ENCODE peak calls at places on chromosome 11, in eight cellular contexts. One of them, this sample, is unnamed.

GRCh38 chr11:69594481-69594880 is 46.5 kb upstream of the CCND1 start:
- DNase-seq in cardiac muscle cell: no peak
- DNase-seq in colonic mucosa: no peak
- DNase-seq in H1: no peak
- DNase-seq in cardiac fibroblast: no peak
- DNase-seq in astrocyte of the cerebellum: no peak
- DNase-seq in fibroblast of mammary gland: no peak
- DNase-seq in fibroblast of pulmonary artery: no peak
- DNase-seq in this sample: no peak

GRCh38 chr11:62352355-62353336 is 15.4 kb downstream of the ASRGL1 start:
- DNase-seq in cardiac muscle cell: no peak
- DNase-seq in colonic mucosa: no peak
- DNase-seq in H1: no peak
- DNase-seq in cardiac fibroblast: no peak
- DNase-seq in astrocyte of the cerebellum: no peak
- DNase-seq in fibroblast of mammary gland: no peak
- DNase-seq in fibroblast of pulmonary artery: no peak
- DNase-seq in this sample: peak; percentile 59

GRCh38 chr11:929405-929804 is 3.7 kb downstream of the AP2A2 start:
- DNase-seq in cardiac muscle cell: no peak
- DNase-seq in colonic mucosa: no peak
- DNase-seq in H1: no peak
- DNase-seq in cardiac fibroblast: no peak
- DNase-seq in astrocyte of the cerebellum: no peak
- DNase-seq in fibroblast of mammary gland: no peak
- DNase-seq in fibroblast of pulmonary artery: no peak
- DNase-seq in this sample: no peak

GRCh38 chr11:2211113-2211971 is 39.7 kb upstream of the TH start:
- DNase-seq in cardiac muscle cell: no peak
- DNase-seq in colonic mucosa: peak; percentile 78
- DNase-seq in H1: no peak
- DNase-seq in cardiac fibroblast: no peak
- DNase-seq in astrocyte of the cerebellum: no peak
- DNase-seq in fibroblast of mammary gland: no peak
- DNase-seq in fibroblast of pulmonary artery: no peak
- DNase-seq in this sample: no peak

GRCh38 chr11:17932472-17932871 is 80.4 kb downstream of the SERGEF start:
- DNase-seq in cardiac muscle cell: no peak
- DNase-seq in colonic mucosa: no peak
- DNase-seq in H1: no peak
- DNase-seq in cardiac fibroblast: no peak
- DNase-seq in astrocyte of the cerebellum: no peak
- DNase-seq in fibroblast of mammary gland: no peak
- DNase-seq in fibroblast of pulmonary artery: no peak
- DNase-seq in this sample: no peak

GRCh38 chr11:45724145-45724544 is 58.7 kb upstream of the CHST1 start:
- DNase-seq in cardiac muscle cell: no peak
- DNase-seq in colonic mucosa: no peak
- DNase-seq in H1: no peak
- DNase-seq in cardiac fibroblast: no peak
- DNase-seq in astrocyte of the cerebellum: no peak
- DNase-seq in fibroblast of mammary gland: no peak
- DNase-seq in fibroblast of pulmonary artery: no peak
- DNase-seq in this sample: no peak

GRCh38 chr11:10670099-10670498 is 23.5 kb downstream of the IRAG1 start:
- DNase-seq in cardiac muscle cell: no peak
- DNase-seq in colonic mucosa: no peak
- DNase-seq in H1: no peak
- DNase-seq in cardiac fibroblast: no peak
- DNase-seq in astrocyte of the cerebellum: no peak
- DNase-seq in fibroblast of mammary gland: no peak
- DNase-seq in fibroblast of pulmonary artery: no peak
- DNase-seq in this sample: no peak

GRCh38 chr11:720017-720641 is 14.1 kb downstream of the EPS8L2 start:
- DNase-seq in cardiac muscle cell: no peak
- DNase-seq in colonic mucosa: no peak
- DNase-seq in H1: no peak
- DNase-seq in cardiac fibroblast: no peak
- DNase-seq in astrocyte of the cerebellum: no peak
- DNase-seq in fibroblast of mammary gland: no peak
- DNase-seq in fibroblast of pulmonary artery: no peak
- DNase-seq in this sample: no peak

GRCh38 chr11:32671051-32671450 is 87.4 kb downstream of the EIF3M start:
- DNase-seq in cardiac muscle cell: peak; percentile 43
- DNase-seq in colonic mucosa: no peak
- DNase-seq in H1: no peak
- DNase-seq in cardiac fibroblast: no peak
- DNase-seq in astrocyte of the cerebellum: no peak
- DNase-seq in fibroblast of mammary gland: no peak
- DNase-seq in fibroblast of pulmonary artery: peak; percentile 8
- DNase-seq in this sample: no peak

GRCh38 chr11:111793863-111794262 is 27.7 kb upstream of the PPP2R1B start:
- DNase-seq in cardiac muscle cell: peak; percentile 18
- DNase-seq in colonic mucosa: no peak
- DNase-seq in H1: no peak
- DNase-seq in cardiac fibroblast: peak; percentile 36
- DNase-seq in astrocyte of the cerebellum: no peak
- DNase-seq in fibroblast of mammary gland: peak; percentile 90
- DNase-seq in fibroblast of pulmonary artery: no peak
- DNase-seq in this sample: no peak

GRCh38 chr11:124627546-124627945 is 4.9 kb downstream of the TBRG1 start:
- DNase-seq in cardiac muscle cell: peak; percentile 27
- DNase-seq in colonic mucosa: no peak
- DNase-seq in H1: no peak
- DNase-seq in cardiac fibroblast: peak; percentile 12
- DNase-seq in astrocyte of the cerebellum: no peak
- DNase-seq in fibroblast of mammary gland: no peak
- DNase-seq in fibroblast of pulmonary artery: no peak
- DNase-seq in this sample: no peak

GRCh38 chr11:71990721-71991120 is 8.0 kb upstream of the IL18BP start:
- DNase-seq in cardiac muscle cell: no peak
- DNase-seq in colonic mucosa: no peak
- DNase-seq in H1: no peak
- DNase-seq in cardiac fibroblast: no peak
- DNase-seq in astrocyte of the cerebellum: no peak
- DNase-seq in fibroblast of mammary gland: no peak
- DNase-seq in fibroblast of pulmonary artery: no peak
- DNase-seq in this sample: no peak

GRCh38 chr11:104462346-104462745 is 298.4 kb upstream of the PDGFD start:
- DNase-seq in cardiac muscle cell: peak; percentile 73
- DNase-seq in colonic mucosa: no peak
- DNase-seq in H1: no peak
- DNase-seq in cardiac fibroblast: peak; percentile 50
- DNase-seq in astrocyte of the cerebellum: peak; percentile 4
- DNase-seq in fibroblast of mammary gland: peak; percentile 77
- DNase-seq in fibroblast of pulmonary artery: peak; percentile 67
- DNase-seq in this sample: no peak

GRCh38 chr11:30861506-30861905 is 275.4 kb upstream of the MPPED2 start:
- DNase-seq in cardiac muscle cell: no peak
- DNase-seq in colonic mucosa: no peak
- DNase-seq in H1: no peak
- DNase-seq in cardiac fibroblast: no peak
- DNase-seq in astrocyte of the cerebellum: no peak
- DNase-seq in fibroblast of mammary gland: no peak
- DNase-seq in fibroblast of pulmonary artery: no peak
- DNase-seq in this sample: no peak

GRCh38 chr11:77189588-77190210 is 61.7 kb downstream of the MYO7A start:
- DNase-seq in cardiac muscle cell: no peak
- DNase-seq in colonic mucosa: no peak
- DNase-seq in H1: no peak
- DNase-seq in cardiac fibroblast: no peak
- DNase-seq in astrocyte of the cerebellum: no peak
- DNase-seq in fibroblast of mammary gland: no peak
- DNase-seq in fibroblast of pulmonary artery: no peak
- DNase-seq in this sample: no peak

GRCh38 chr11:77187105-77187750 is 59.2 kb downstream of the MYO7A start:
- DNase-seq in cardiac muscle cell: no peak
- DNase-seq in colonic mucosa: no peak
- DNase-seq in H1: no peak
- DNase-seq in cardiac fibroblast: no peak
- DNase-seq in astrocyte of the cerebellum: no peak
- DNase-seq in fibroblast of mammary gland: no peak
- DNase-seq in fibroblast of pulmonary artery: no peak
- DNase-seq in this sample: no peak

GRCh38 chr11:77187776-77188175 is 59.7 kb downstream of the MYO7A start:
- DNase-seq in cardiac muscle cell: no peak
- DNase-seq in colonic mucosa: no peak
- DNase-seq in H1: no peak
- DNase-seq in cardiac fibroblast: no peak
- DNase-seq in astrocyte of the cerebellum: no peak
- DNase-seq in fibroblast of mammary gland: no peak
- DNase-seq in fibroblast of pulmonary artery: no peak
- DNase-seq in this sample: no peak

GRCh38 chr11:77188912-77189491 is 61.0 kb downstream of the MYO7A start:
- DNase-seq in cardiac muscle cell: no peak
- DNase-seq in colonic mucosa: peak; percentile 68
- DNase-seq in H1: no peak
- DNase-seq in cardiac fibroblast: no peak
- DNase-seq in astrocyte of the cerebellum: no peak
- DNase-seq in fibroblast of mammary gland: no peak
- DNase-seq in fibroblast of pulmonary artery: no peak
- DNase-seq in this sample: no peak

DNA sequence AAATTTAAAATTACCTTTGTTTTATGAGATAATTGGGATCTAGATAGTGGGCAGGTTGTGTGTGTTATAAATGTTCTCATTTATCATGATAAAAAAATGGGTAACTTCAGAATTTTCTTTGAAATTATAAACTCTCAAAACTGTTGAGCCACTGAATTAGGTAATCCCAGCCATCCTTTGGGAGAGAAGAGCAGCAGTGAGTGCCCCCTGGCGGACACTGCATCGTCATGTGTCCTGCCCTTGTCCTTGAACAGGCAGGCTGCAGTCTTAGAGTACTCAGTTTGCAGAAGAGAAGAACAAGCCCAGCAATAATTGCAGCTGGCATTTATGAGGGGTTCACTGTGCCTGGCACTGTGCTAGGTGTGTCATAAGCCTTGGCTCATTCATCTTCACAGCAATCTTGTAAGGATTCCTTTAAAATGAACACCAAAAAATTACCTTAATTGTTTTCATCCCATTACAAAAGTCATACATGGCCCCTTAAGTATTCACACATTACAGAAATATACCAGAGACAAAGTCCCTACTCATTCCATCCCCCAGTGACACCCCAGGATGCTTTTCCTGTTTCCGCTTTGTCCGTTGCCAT is 60.4 kb downstream of the MYO7A start:
- DNase-seq in cardiac muscle cell: peak; percentile 86
- DNase-seq in colonic mucosa: peak; percentile 91
- DNase-seq in H1: no peak
- DNase-seq in cardiac fibroblast: peak; percentile 85
- DNase-seq in astrocyte of the cerebellum: peak; percentile 64
- DNase-seq in fibroblast of mammary gland: peak; percentile 76
- DNase-seq in fibroblast of pulmonary artery: peak; percentile 86
- DNase-seq in this sample: peak; percentile 78
- TF ChIP-seq CTCF in cardiac muscle cell: peak; percentile 90
- TF ChIP-seq CTCF in colonic mucosa: peak; percentile 85
- TF ChIP-seq CTCF in H1: peak; percentile 90
- TF ChIP-seq CTCF in cardiac fibroblast: peak; percentile 86
- TF ChIP-seq CTCF in astrocyte of the cerebellum: peak; percentile 89
- TF ChIP-seq CTCF in fibroblast of mammary gland: peak; percentile 93
- TF ChIP-seq CTCF in fibroblast of pulmonary artery: peak; percentile 95
- TF ChIP-seq CTCF in this sample: peak; percentile 83

GRCh38 chr11:11843642-11844041 is 1.9 kb downstream of the USP47 start:
- DNase-seq in cardiac muscle cell: no peak
- DNase-seq in colonic mucosa: no peak
- DNase-seq in H1: no peak
- DNase-seq in cardiac fibroblast: no peak
- DNase-seq in astrocyte of the cerebellum: no peak
- DNase-seq in fibroblast of mammary gland: no peak
- DNase-seq in fibroblast of pulmonary artery: no peak
- DNase-seq in this sample: no peak
- H3K4me3 ChIP-seq in cardiac muscle cell: peak overlapping the region; percentile 55
- H3K4me3 ChIP-seq in colonic mucosa: peak overlapping the region; percentile 73
- H3K4me3 ChIP-seq in H1: no peak overlapping the region
- H3K4me3 ChIP-seq in cardiac fibroblast: peak overlapping the region; percentile 78
- H3K4me3 ChIP-seq in astrocyte of the cerebellum: peak overlapping the region; percentile 72
- H3K4me3 ChIP-seq in fibroblast of mammary gland: peak overlapping the region; percentile 76
- H3K4me3 ChIP-seq in fibroblast of pulmonary artery: peak overlapping the region; percentile 71
- H3K4me3 ChIP-seq in this sample: peak overlapping the region; percentile 75

DNA sequence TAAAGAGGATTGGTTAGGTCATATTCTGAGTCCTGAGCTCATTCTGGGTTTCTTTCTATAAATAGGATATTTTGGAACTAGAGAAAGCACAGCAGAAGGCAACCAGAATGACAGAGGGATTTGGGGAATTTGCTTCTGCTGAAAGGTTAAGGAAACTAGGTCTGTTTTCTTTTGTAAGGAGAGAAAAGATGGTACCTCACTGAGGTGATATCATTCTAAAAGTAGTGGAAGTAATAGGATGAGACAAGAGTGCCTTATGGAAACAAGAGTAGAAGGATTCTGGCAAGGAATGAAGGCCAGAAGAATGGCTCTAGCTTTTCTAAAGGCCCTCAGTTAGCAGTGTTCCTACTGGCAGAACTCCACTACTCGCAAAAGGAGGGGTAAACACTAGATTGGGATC is 26.7 kb upstream of the BDNF start:
- DNase-seq in cardiac muscle cell: no peak
- DNase-seq in colonic mucosa: no peak
- DNase-seq in H1: no peak
- DNase-seq in cardiac fibroblast: no peak
- DNase-seq in astrocyte of the cerebellum: no peak
- DNase-seq in fibroblast of mammary gland: no peak
- DNase-seq in fibroblast of pulmonary artery: no peak
- DNase-seq in this sample: no peak
- TF ChIP-seq CTCF in cardiac muscle cell: no peak
- TF ChIP-seq CTCF in colonic mucosa: no peak
- TF ChIP-seq CTCF in H1: no peak
- TF ChIP-seq CTCF in cardiac fibroblast: no peak
- TF ChIP-seq CTCF in astrocyte of the cerebellum: no peak
- TF ChIP-seq CTCF in fibroblast of mammary gland: no peak
- TF ChIP-seq CTCF in fibroblast of pulmonary artery: no peak
- TF ChIP-seq CTCF in this sample: no peak

DNA sequence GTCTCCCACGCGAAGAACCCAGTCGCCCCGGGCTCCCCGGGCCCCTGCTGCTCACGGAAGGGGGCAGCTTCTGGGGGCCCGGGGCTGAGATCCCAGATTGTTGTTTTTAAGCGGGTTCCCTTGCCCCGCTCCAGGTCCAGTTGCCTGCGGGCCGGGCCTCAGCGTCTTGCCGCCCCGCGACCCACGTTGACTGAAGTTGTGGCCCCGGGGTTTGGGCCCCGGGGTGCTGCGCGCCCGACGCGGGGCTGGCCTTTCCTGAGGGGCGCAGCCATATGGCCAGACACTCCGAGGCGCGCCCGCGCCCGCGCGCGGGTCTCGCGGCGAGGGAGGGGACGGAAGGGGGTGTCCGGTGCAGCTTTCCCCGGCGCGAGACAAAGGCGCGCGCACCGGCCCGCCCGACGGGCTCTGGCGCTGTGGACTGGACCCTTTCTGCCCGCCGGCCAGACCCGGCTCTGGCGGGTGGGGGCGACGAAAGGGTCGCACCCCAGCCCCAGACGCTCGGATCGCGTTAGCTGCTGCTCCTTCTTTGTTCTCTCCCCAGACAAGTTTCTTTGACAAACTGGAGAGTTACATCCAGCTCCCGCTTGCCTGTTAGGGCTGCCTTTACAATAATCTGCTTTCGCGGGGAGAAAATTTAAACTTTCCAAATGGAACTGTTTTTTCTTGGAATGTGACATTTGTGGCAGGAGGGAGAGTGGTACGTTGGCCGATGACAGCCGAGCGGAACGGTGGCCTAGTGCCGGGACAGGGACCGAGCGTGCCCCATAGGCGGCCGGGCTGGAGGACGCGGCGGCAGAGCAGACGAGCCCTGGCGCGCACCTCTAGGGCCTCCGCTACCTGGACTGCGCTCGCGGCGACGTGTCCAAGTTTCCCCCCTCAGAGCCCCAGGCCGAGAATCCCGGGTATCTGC is 701 bp downstream of the AMOTL1 start:
- DNase-seq in cardiac muscle cell: peak; percentile 54
- DNase-seq in colonic mucosa: no peak
- DNase-seq in H1: no peak
- DNase-seq in cardiac fibroblast: no peak
- DNase-seq in astrocyte of the cerebellum: no peak
- DNase-seq in fibroblast of mammary gland: no peak
- DNase-seq in fibroblast of pulmonary artery: peak; percentile 33
- DNase-seq in this sample: no peak
- H3K4me3 ChIP-seq in cardiac muscle cell: peak overlapping the region; percentile 65
- H3K4me3 ChIP-seq in colonic mucosa: peak overlapping the region; percentile 51
- H3K4me3 ChIP-seq in H1: peak overlapping the region; percentile 79
- H3K4me3 ChIP-seq in cardiac fibroblast: peak overlapping the region; percentile 95
- H3K4me3 ChIP-seq in astrocyte of the cerebellum: peak overlapping the region; percentile 87
- H3K4me3 ChIP-seq in fibroblast of mammary gland: peak overlapping the region; percentile 90
- H3K4me3 ChIP-seq in fibroblast of pulmonary artery: peak overlapping the region; percentile 73
- H3K4me3 ChIP-seq in this sample: no peak overlapping the region

This sample was measured in GM12865.